ENCODE peak calls at places on chromosomes 7 and 10, in seven cellular contexts. Q is adrenal gland, X is astrocyte of the spinal cord, O is HCT116, K is suprapubic skin, C is WERI-Rb-1, T is foreskin fibroblast. F is an unnamed sample.

GRCh38 chr10:70197235-70197952 is 27.1 kb upstream of the SAR1A start:
- DNase-seq in O (no peak), C (no peak), X (no peak), K (no peak), T (no peak), Q (no peak), F (no peak)

GRCh38 chr7:112876877-112877276 is 86.7 kb upstream of the TMEM168 start:
- DNase-seq in C (no peak), Q (no peak), X (no peak), T (no peak), K (no peak), O (no peak), F (no peak)

GRCh38 chr7:79241288-79242055 is 212.0 kb downstream of the MAGI2 start:
- DNase-seq in Q (no peak), C (no peak), X (peak; percentile 67), O (no peak), T (peak; percentile 48), K (no peak), F (no peak)

GRCh38 chr10:119441151-119441821 is 101.2 kb downstream of the RGS10 start:
- DNase-seq in Q (no peak), O (no peak), X (peak; percentile 34), K (no peak), T (peak; percentile 79), C (no peak), F (no peak)

GRCh38 chr10:22316286-22317120 is at the start of gene COMMD3:
- DNase-seq in T (peak; percentile 85), X (peak; percentile 87), Q (peak; percentile 87), C (peak; percentile 75), O (no peak), K (peak; percentile 95), F (peak; percentile 80)

GRCh38 chr10:33032354-33033254 is 74.6 kb upstream of the ITGB1 start:
- DNase-seq in T (peak; percentile 62), C (no peak), Q (no peak), K (no peak), X (peak; percentile 66), O (peak; percentile 36), F (no peak)

GRCh38 chr10:113704637-113705343 is 25.1 kb downstream of the CASP7 start:
- DNase-seq in O (peak; percentile 38), C (peak; percentile 24), X (peak; percentile 59), Q (peak; percentile 29), T (peak; percentile 28), K (no peak), F (no peak)

GRCh38 chr7:47225387-47226170 is 356.3 kb downstream of the TNS3 start:
- DNase-seq in T (peak; percentile 38), K (no peak), O (no peak), C (no peak), Q (no peak), X (no peak), F (no peak)

GRCh38 chr10:35924726-35925125 is 282.6 kb upstream of the FZD8 start:
- DNase-seq in Q (no peak), K (no peak), T (no peak), C (no peak), X (no peak), O (no peak), F (no peak)

GRCh38 chr7:48083114-48083830 is 5.8 kb upstream of the UPP1 start:
- DNase-seq in K (no peak), T (no peak), Q (no peak), X (peak; percentile 57), C (no peak), O (no peak), F (no peak)

GRCh38 chr7:158548726-158549125 is 38.9 kb downstream of the PTPRN2 start:
- DNase-seq in Q (no peak), T (no peak), X (no peak), O (no peak), K (no peak), C (no peak), F (no peak)

GRCh38 chr7:82175319-82175718 is 268.3 kb downstream of the CACNA2D1 start:
- DNase-seq in T (no peak), C (no peak), X (no peak), K (no peak), Q (no peak), O (no peak), F (no peak)

GRCh38 chr7:74627699-74628411 is 29.7 kb upstream of the GTF2I start:
- DNase-seq in X (peak; percentile 23), T (peak; percentile 35), C (peak; percentile 95), K (no peak), O (no peak), Q (peak; percentile 86), F (no peak)

GRCh38 chr7:140326116-140326928 is 72.0 kb downstream of the SLC37A3 start:
- DNase-seq in C (peak; percentile 62), K (no peak), O (no peak), X (peak; percentile 74), T (peak; percentile 63), Q (peak; percentile 77), F (peak; percentile 15)

GRCh38 chr10:95217476-95217875 is 23.4 kb downstream of the ACSM6 start:
- DNase-seq in X (peak; percentile 45), C (no peak), Q (no peak), T (no peak), O (no peak), K (no peak), F (no peak)

GRCh38 chr7:30562909-30563308 is 31.8 kb upstream of the GARS1 start:
- DNase-seq in X (peak; percentile 44), Q (no peak), C (no peak), T (no peak), O (no peak), K (no peak), F (no peak)

GRCh38 chr7:139730746-139731612 is 46.8 kb downstream of the HIPK2 start:
- DNase-seq in C (no peak), Q (peak; percentile 78), T (peak; percentile 71), O (no peak), X (peak; percentile 86), K (no peak), F (no peak)

DNA sequence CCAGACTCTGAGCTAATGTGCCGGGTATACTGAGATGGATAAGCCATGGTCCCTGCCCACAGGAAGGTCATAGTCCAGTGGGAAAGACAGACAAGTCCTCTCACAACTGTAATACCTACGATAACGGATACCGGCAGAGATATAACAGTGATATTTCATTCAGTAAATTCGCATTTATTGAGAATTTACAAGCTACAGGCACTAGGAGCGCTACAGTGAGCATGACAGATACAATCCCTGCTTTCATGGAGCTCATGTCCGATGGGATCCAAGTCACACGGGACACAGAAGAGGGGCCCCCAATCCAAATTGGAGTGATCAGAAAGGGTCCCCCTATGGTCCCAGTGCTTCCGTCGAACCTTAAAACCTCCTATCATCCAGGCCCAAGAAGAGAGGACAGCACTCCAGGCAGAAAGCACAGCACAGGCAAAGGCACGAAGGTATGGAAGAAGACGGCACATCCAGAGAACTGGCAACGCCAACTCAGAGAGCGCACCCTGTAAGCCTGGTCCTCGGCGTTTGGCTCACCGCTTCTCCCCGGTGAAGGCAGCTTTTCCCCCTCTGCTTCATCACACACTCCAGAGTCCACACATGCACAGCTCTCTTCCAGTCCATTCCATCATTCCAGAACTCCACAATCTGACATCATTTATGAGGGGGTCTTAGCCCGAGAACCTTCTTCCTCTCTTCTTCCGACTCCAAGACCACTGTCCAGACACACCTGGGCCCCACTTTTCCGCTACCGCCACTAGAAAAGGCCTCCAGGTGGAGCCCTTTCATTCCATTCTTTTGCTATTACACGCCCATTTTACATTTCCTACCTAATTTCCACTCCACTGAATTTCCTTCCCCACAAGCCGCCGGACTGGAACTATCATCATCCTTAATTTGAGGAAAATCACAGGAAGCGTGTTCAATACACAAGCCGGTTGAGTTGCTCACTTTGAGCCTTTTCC is 47.8 kb upstream of the NKX2-3 start:
- DNase-seq in O (no peak), K (no peak), X (no peak), T (no peak), Q (no peak), C (peak; percentile 33), F (no peak)
- TF ChIP-seq CTCF in O (peak; percentile 84), K (no peak), X (peak; percentile 9), T (no peak), Q (no peak), C (peak; percentile 66), F (peak; percentile 63)

DNA sequence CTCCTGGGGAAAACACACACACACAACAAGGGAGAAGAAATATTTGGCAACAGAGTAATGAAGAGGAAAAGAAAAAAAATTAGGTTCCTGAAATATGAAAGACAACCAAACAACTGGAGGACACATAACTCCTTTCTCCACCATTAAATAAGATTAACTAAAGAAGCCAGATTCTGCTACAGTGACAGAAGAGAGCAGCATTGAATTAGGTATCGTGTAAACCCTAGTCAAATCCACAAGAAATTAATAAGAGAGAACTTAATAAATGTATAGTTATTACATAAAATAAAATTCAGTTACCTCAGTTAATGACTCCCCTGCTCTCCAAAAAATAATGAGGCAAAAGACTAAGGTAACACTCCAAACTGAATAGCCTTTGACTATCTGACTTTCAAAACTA is 306.7 kb downstream of the CRPPA start:
- DNase-seq in K (no peak), O (peak; percentile 52), T (peak; percentile 42), Q (no peak), X (peak; percentile 51), C (no peak), F (no peak)
- TF ChIP-seq CTCF in K (no peak), O (peak; percentile 24), T (peak; percentile 45), Q (peak; percentile 11), X (peak; percentile 44), C (peak; percentile 20), F (no peak)

DNA sequence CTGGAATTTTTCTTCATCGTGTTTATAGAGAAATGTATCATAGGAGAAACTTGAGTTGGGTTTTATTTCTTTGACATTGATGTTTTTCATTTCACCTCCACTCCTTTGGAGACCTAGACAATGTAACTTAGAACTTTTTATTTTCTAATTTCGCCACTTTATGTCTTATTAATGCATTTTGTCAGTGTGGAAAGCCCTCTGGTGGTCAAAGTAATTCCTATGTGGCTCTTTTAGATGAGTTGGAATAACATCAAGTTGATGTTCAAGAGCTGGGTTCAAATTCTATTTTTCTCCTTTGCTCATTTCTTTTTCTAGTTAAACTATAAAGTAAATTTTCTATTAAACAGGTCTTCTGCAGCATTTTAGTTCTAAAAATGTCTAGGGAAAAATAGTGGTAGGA is 478.6 kb downstream of the LRMDA start:
- DNase-seq in T (peak; percentile 6), C (no peak), O (no peak), X (peak; percentile 50), K (no peak), Q (no peak), F (no peak)
- TF ChIP-seq CTCF in T (peak; percentile 35), C (peak; percentile 18), O (peak; percentile 43), X (peak; percentile 51), K (no peak), Q (peak; percentile 55), F (peak; percentile 51)

GRCh38 chr10:90583416-90583815 is 274.4 kb downstream of the HTR7 start:
- DNase-seq in C (no peak), X (peak; percentile 27), Q (no peak), O (no peak), K (no peak), T (no peak), F (no peak)

GRCh38 chr10:90577569-90577968 is 280.3 kb downstream of the HTR7 start:
- DNase-seq in X (no peak), C (no peak), Q (no peak), O (no peak), T (no peak), K (no peak), F (no peak)

DNA sequence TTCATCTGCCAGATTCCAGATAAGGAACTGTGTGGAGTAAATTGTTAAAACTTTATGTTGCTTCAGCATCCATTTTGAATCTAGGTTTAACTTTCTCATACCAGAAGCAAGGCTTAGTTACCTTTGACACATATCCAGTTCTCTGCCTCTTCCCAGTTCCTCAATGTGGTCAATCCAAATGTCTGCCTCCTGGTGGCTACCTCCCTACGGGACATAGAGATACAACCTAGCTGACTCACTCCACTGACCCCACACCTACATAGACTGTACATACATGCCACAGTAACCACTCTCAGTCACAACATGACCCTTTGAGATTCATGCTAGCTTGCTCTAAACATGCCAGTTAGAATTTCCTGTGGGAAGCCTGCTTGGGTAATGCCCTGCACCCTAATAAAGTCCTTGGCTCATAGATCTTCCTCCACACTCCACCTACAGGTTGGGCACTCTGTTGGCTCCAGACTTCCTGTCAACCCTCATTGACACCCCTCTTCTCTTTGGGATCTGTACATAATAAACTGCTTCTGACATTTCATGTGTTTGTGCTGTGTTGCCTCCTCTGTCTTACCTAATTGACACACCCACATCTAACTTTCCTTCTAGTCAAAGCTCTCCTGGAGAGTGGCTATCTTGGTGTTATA is 278.1 kb downstream of the HTR7 start:
- DNase-seq in Q (no peak), O (peak; percentile 61), X (peak; percentile 52), K (no peak), T (peak; percentile 49), C (peak; percentile 30), F (no peak)
- TF ChIP-seq CTCF in Q (no peak), O (peak; percentile 55), X (peak; percentile 34), K (no peak), T (peak; percentile 23), C (peak; percentile 37), F (peak; percentile 24)

F was measured in progenitor cell of endocrine pancreas.